ENCODE peak calls at places on chromosomes 5 and 9, in seven cellular contexts. B, W, I, D, Y, C and K are unnamed samples.

GRCh38 chr5:151284392-151284967 is 19.1 kb downstream of the SLC36A3 start:
- DNase-seq in Y (no peak), I (peak; percentile 21), C (no peak), W (no peak), D (no peak), B (no peak), K (no peak)

GRCh38 chr9:98989036-98990000 is 45.6 kb downstream of the COL15A1 start:
- DNase-seq in I (peak; percentile 40), B (peak; percentile 8), D (no peak), C (peak; percentile 18), W (no peak), Y (no peak), K (no peak)

GRCh38 chr9:11893331-11893730 is 799.9 kb upstream of the TYRP1 start:
- DNase-seq in Y (no peak), D (no peak), C (no peak), B (no peak), I (no peak), W (no peak), K (no peak)

GRCh38 chr9:134403682-134404301 is 77.5 kb downstream of the RXRA start:
- DNase-seq in D (no peak), W (no peak), C (no peak), I (no peak), B (no peak), Y (no peak), K (no peak)

GRCh38 chr5:170280090-170280493 is 17.5 kb downstream of the LCP2 start:
- DNase-seq in C (no peak), I (no peak), B (no peak), D (no peak), Y (no peak), W (no peak), K (no peak)

GRCh38 chr5:137575847-137576246 is 76.7 kb upstream of the SPOCK1 start:
- DNase-seq in B (no peak), Y (no peak), W (no peak), I (no peak), C (no peak), D (no peak), K (no peak)

GRCh38 chr5:64451551-64451950 is 54.3 kb upstream of the RGS7BP start:
- DNase-seq in I (no peak), D (no peak), C (no peak), Y (no peak), B (no peak), W (no peak), K (no peak)

GRCh38 chr9:22201256-22201655 is 192.2 kb upstream of the CDKN2B start:
- DNase-seq in I (no peak), D (no peak), Y (no peak), W (no peak), C (no peak), B (no peak), K (no peak)

GRCh38 chr9:751137-752051 is 90.1 kb upstream of the DMRT1 start:
- DNase-seq in I (no peak), W (no peak), D (no peak), Y (no peak), C (no peak), B (no peak), K (no peak)

GRCh38 chr5:3359642-3360041 is 236.0 kb upstream of the IRX1 start:
- DNase-seq in Y (no peak), C (no peak), W (no peak), D (no peak), B (no peak), I (no peak), K (no peak)

GRCh38 chr9:72526901-72527800 is 5.7 kb downstream of the TMC1 start:
- DNase-seq in B (peak; percentile 77), W (peak; percentile 5), D (no peak), C (peak; percentile 10), Y (peak; percentile 68), I (peak; percentile 51), K (no peak)

GRCh38 chr5:99248066-99248465 is 319.3 kb upstream of the CHD1 start:
- DNase-seq in W (no peak), B (no peak), D (no peak), C (no peak), Y (no peak), I (no peak), K (no peak)

GRCh38 chr9:94773655-94774054 is 47.2 kb downstream of the AOPEP start:
- DNase-seq in C (no peak), I (no peak), B (no peak), W (no peak), D (no peak), Y (no peak), K (no peak)

GRCh38 chr5:142053434-142054253 is 40.8 kb upstream of the GNPDA1 start:
- DNase-seq in D (no peak), C (no peak), B (no peak), Y (no peak), I (peak; percentile 27), W (no peak), K (no peak)
- TF ChIP-seq JUND in D (no peak), C (no peak), B (no peak), Y (no peak), I (peak; percentile 32), W (peak; percentile 16), K (no peak)

GRCh38 chr9:87812375-87813118 is 70.1 kb upstream of the SPATA31E1 start:
- DNase-seq in C (peak; percentile 4), D (peak; percentile 35), W (peak; percentile 60), I (no peak), Y (no peak), B (no peak), K (peak; percentile 29)

GRCh38 chr9:87813119-87813463 is 69.6 kb upstream of the SPATA31E1 start:
- DNase-seq in C (no peak), D (no peak), W (no peak), Y (no peak), B (no peak), I (no peak), K (no peak)

GRCh38 chr9:87818308-87818707 is 64.4 kb upstream of the SPATA31E1 start:
- DNase-seq in B (no peak), C (no peak), W (no peak), D (no peak), Y (no peak), I (no peak), K (peak; percentile 2)

GRCh38 chr9:87810691-87811178 is 71.9 kb upstream of the SPATA31E1 start:
- DNase-seq in C (no peak), I (no peak), Y (no peak), W (no peak), B (no peak), D (peak; percentile 80), K (no peak)

DNA sequence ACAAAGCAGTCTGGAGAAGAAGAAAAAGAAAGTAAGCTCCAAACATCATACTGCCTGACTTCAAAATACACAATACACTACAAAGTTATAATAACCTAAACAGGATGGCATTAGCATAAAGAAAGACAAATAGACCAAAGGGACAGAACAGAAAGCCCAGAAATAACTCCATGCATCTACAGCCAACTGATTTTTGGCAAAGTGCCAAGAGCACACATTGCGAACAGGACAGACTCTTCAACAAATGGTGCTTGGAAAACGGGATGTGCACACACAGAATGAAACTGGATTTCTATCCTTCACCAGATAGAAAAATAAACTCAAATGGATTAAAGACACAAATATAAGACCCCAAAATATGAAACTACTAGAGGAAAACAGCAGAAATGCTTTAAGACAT is 66.6 kb upstream of the SPATA31E1 start:
- DNase-seq in I (no peak), C (no peak), B (no peak), W (no peak), D (no peak), Y (no peak), K (no peak)
- TF ChIP-seq JUND in I (no peak), C (no peak), B (no peak), W (no peak), D (no peak), Y (no peak), K (no peak)

GRCh38 chr9:97397220-97397619 is 14.7 kb upstream of the TDRD7 start:
- DNase-seq in C (no peak), B (peak; percentile 66), Y (no peak), W (no peak), D (no peak), I (no peak), K (no peak)
- TF ChIP-seq JUND in C (no peak), B (no peak), Y (no peak), W (no peak), D (no peak), I (no peak), K (no peak)

GRCh38 chr9:33448159-33448511 is 742 bp upstream of the AQP3 start:
- DNase-seq in D (no peak), B (no peak), I (no peak), W (no peak), Y (no peak), C (no peak), K (no peak)

GRCh38 chr9:33445389-33445881 is 2.0 kb downstream of the AQP3 start:
- DNase-seq in C (no peak), D (no peak), W (no peak), B (no peak), I (no peak), Y (no peak), K (peak; percentile 54)

GRCh38 chr9:33447404-33448158 is at the start of gene AQP3:
- DNase-seq in I (no peak), Y (no peak), C (peak; percentile 11), D (peak; percentile 82), B (no peak), W (peak; percentile 88), K (peak; percentile 57)

GRCh38 chr9:33445941-33446506 is 1.4 kb downstream of the AQP3 start:
- DNase-seq in I (no peak), B (no peak), W (no peak), D (peak; percentile 72), C (no peak), Y (no peak), K (no peak)

DNA sequence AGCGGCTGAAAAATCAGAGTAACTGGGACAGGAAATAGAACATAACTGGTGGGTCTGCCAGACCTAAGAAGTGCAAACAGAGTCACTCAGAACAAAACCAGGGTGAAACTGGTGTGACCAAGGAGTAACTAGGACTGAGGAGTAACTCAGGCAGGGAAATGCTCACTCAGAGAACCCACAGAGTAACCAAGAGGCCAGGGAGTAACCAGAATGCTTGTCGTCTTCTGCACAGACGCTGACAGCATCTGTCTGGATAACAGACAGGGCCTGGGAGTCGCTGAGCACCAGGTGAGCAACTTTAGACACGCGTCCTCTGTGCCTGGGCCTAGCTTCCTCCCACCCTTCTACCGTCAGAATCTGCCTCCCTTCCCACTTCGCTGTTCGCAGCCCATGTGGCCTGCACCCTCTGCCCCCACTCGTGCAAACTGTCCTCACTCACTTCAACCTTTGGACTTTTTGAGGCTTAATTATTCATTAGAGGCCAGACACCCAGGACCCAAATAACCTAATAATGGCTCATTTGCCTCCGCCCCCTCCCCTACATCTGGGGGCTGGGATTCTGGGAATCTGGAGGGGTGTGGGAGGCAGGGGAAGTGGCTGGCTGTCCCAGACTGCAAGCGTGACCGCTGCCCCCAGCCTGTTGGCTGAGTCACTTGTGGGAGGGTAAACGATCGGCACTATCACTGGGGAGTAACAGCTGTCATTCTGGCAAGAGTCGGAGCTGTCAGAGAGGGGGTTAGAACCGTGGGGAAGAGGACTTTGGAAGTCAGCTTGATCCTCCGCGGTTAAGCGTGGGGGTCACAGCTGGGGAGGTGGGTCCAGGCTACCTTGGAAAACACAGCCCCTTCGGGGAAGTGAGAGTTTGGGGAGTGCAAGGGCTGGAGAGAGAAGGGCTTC is 638 bp downstream of the AQP3 start:
- DNase-seq in Y (no peak), C (peak; percentile 37), D (peak; percentile 75), B (peak; percentile 79), W (peak; percentile 68), I (no peak), K (no peak)
- TF ChIP-seq JUND in Y (no peak), C (no peak), D (peak; percentile 91), B (no peak), W (no peak), I (no peak), K (no peak)